ENCODE peak calls at places on chromosomes 1 and 21, in six cellular contexts. E, R, F, N, B and J are unnamed samples.

GRCh38 chr1:3417954-3418353 is 36.5 kb upstream of the ARHGEF16 start:
- DNase-seq in R (no peak), B (no peak), E (no peak), N (no peak), F (no peak), J (no peak)

GRCh38 chr1:46581685-46582455 is 22.2 kb downstream of the MKNK1 start:
- DNase-seq in N (no peak), R (no peak), B (no peak), E (no peak), F (no peak), J (no peak)

GRCh38 chr1:244046907-244047738 is 4.0 kb upstream of the ZBTB18 start:
- DNase-seq in N (no peak), B (peak), R (no peak), F (no peak), E (no peak), J (no peak)

GRCh38 chr1:240304466-240304865 is 212.8 kb downstream of the FMN2 start:
- DNase-seq in E (no peak), N (no peak), F (no peak), R (no peak), B (no peak), J (no peak)

GRCh38 chr1:10650591-10651216 is 145.7 kb downstream of the CASZ1 start:
- DNase-seq in B (no peak), F (no peak), R (no peak), N (no peak), E (no peak), J (no peak)

GRCh38 chr1:14952626-14953314 is 200.8 kb upstream of the TMEM51 start:
- DNase-seq in N (no peak), E (no peak), R (no peak), F (no peak), B (no peak), J (no peak)

GRCh38 chr1:101236546-101237228 is at the start of gene S1PR1:
- DNase-seq in R (peak), N (no peak), E (no peak), B (no peak), F (no peak), J (peak)

GRCh38 chr1:151733126-151733525 is 11.8 kb downstream of the RIIAD1 start:
- DNase-seq in R (no peak), B (no peak), F (no peak), E (no peak), N (no peak), J (no peak)

GRCh38 chr1:207941664-207942063 is 30.7 kb upstream of the CD34 start:
- DNase-seq in B (no peak), N (no peak), F (no peak), E (no peak), R (no peak), J (peak)

GRCh38 chr1:185926562-185926961 is 192.4 kb downstream of the HMCN1 start:
- DNase-seq in F (no peak), B (no peak), E (no peak), N (no peak), R (no peak), J (no peak)

GRCh38 chr1:231016234-231016633 is 23.8 kb downstream of the FAM89A start:
- DNase-seq in B (no peak), E (peak), N (no peak), R (no peak), F (no peak), J (no peak)

GRCh38 chr1:56062625-56063024 is 516.7 kb downstream of the PLPP3 start:
- DNase-seq in E (no peak), N (no peak), R (no peak), B (no peak), F (no peak), J (no peak)

GRCh38 chr1:66085600-66085999 is 292.9 kb downstream of the PDE4B start:
- DNase-seq in E (no peak), N (no peak), F (no peak), R (no peak), B (no peak), J (no peak)

GRCh38 chr1:194289569-194290266 is 1103.3 kb upstream of the B3GALT2 start:
- DNase-seq in E (no peak), F (peak), N (no peak), B (no peak), R (no peak), J (no peak)

GRCh38 chr1:209839875-209840491 is 12.2 kb downstream of the UTP25 start:
- DNase-seq in N (no peak), R (no peak), F (no peak), E (no peak), B (peak), J (no peak)

GRCh38 chr1:54359393-54360162 is 46.6 kb downstream of the SSBP3 start:
- DNase-seq in R (no peak), F (no peak), N (no peak), B (no peak), E (no peak), J (no peak)

GRCh38 chr1:200896571-200897187 is 2.0 kb downstream of the INAVA start:
- DNase-seq in R (no peak), B (peak), F (no peak), N (no peak), E (no peak), J (no peak)

GRCh38 chr1:177952249-177952648 is 17.6 kb downstream of the SEC16B start:
- DNase-seq in E (peak), N (no peak), B (no peak), R (no peak), F (no peak), J (no peak)

GRCh38 chr1:246782120-246782900 is 58.1 kb downstream of the SCCPDH start:
- DNase-seq in R (no peak), N (peak), F (no peak), B (no peak), E (peak), J (no peak)

GRCh38 chr1:54013393-54014008 is 4.5 kb downstream of the LDLRAD1 start:
- DNase-seq in R (no peak), B (no peak), N (no peak), E (peak), F (no peak), J (no peak)

GRCh38 chr1:24727490-24728214 is 17.6 kb upstream of the CLIC4 start:
- DNase-seq in E (peak), R (no peak), F (peak), B (no peak), N (no peak), J (no peak)

GRCh38 chr1:65168867-65169266 is 20.9 kb downstream of the AK4 start:
- DNase-seq in E (no peak), N (no peak), B (no peak), F (no peak), R (no peak), J (no peak)

GRCh38 chr1:43441166-43441893 is 12.4 kb downstream of the HYI start:
- DNase-seq in R (no peak), E (no peak), N (no peak), F (no peak), B (no peak), J (peak)

GRCh38 chr1:64664287-64664686 is 80.6 kb upstream of the RAVER2 start:
- DNase-seq in N (no peak), E (no peak), B (no peak), F (no peak), R (no peak), J (no peak)

GRCh38 chr1:9732123-9732971 is 80.8 kb downstream of the PIK3CD start:
- DNase-seq in N (no peak), E (no peak), F (no peak), R (no peak), B (no peak), J (no peak)

GRCh38 chr21:43207868-43208267 is 39.1 kb downstream of the CRYAA start:
- DNase-seq in E (peak), R (peak), N (no peak), F (no peak), B (no peak), J (peak)

GRCh38 chr1:212692774-212693644 is 6.6 kb downstream of the BATF3 start:
- DNase-seq in B (no peak), E (peak), N (no peak), F (no peak), R (no peak), J (peak)

GRCh38 chr1:2273401-2274090 is 45.4 kb downstream of the SKI start:
- DNase-seq in R (no peak), B (no peak), E (no peak), N (no peak), F (no peak), J (no peak)

GRCh38 chr1:89723863-89724262 is 90.9 kb downstream of the LRRC8C start:
- DNase-seq in N (no peak), B (no peak), F (no peak), R (no peak), E (no peak), J (no peak)

GRCh38 chr21:18908641-18909040 is 505.1 kb upstream of the TMPRSS15 start:
- DNase-seq in N (no peak), F (no peak), B (no peak), E (no peak), R (no peak), J (no peak)

GRCh38 chr1:94395231-94395630 is 23.0 kb upstream of the ABCD3 start:
- DNase-seq in E (no peak), R (no peak), N (no peak), F (no peak), B (no peak), J (no peak)

GRCh38 chr1:24318988-24319863 is at the start of gene GRHL3:
- DNase-seq in F (no peak), E (no peak), R (peak), N (no peak), B (peak), J (no peak)